ENCODE peak calls at places on chromosomes 13 and 19, in ten cellular contexts. X is epithelial cell of proximal tubule; S is left colon; I is colonic mucosa; R is naive thymus-derived CD8-positive, alpha-beta T cell; J is progenitor cell of endocrine pancreas; L is GOT3; D is HTR-8/SVneo; F is germinal center; W is NCI-H2081 treated with DMSO at 0.1 percent for 48 hours. Y is an unnamed sample.

GRCh38 chr13:26502826-26503225 is 54.7 kb upstream of the WASF3 start:
- DNase-seq in R (no peak), L (no peak), D (no peak), S (no peak), X (no peak), I (no peak), W (no peak), F (no peak), J (no peak), Y (no peak)

GRCh38 chr19:18131841-18132596 is 20.9 kb upstream of the PIK3R2 start:
- DNase-seq in F (no peak), W (no peak), S (no peak), L (no peak), D (no peak), R (no peak), I (no peak), J (no peak), X (no peak), Y (no peak)

GRCh38 chr13:100665403-100665802 is 9.2 kb downstream of the TMTC4 start:
- DNase-seq in R (no peak), I (no peak), F (no peak), S (no peak), X (no peak), W (no peak), D (no peak), L (no peak), J (no peak), Y (no peak)

GRCh38 chr13:21674271-21675009 is 3.6 kb downstream of the FGF9 start:
- DNase-seq in X (no peak), L (no peak), D (no peak), I (peak), R (no peak), W (no peak), J (peak), S (no peak), F (peak), Y (no peak)

GRCh38 chr19:16368385-16369305 is 44.0 kb downstream of the KLF2 start:
- DNase-seq in J (no peak), X (no peak), I (no peak), F (no peak), D (no peak), L (no peak), W (no peak), S (no peak), R (peak), Y (no peak)

GRCh38 chr13:113483504-113484287 is 6.8 kb downstream of the DCUN1D2 start:
- DNase-seq in S (no peak), L (no peak), D (no peak), R (no peak), X (no peak), I (no peak), F (no peak), W (no peak), J (no peak), Y (no peak)

GRCh38 chr13:48155850-48156249 is 60.9 kb upstream of the MED4 start:
- DNase-seq in D (peak), I (no peak), X (peak), F (no peak), J (no peak), W (no peak), L (no peak), R (no peak), S (no peak), Y (no peak)

GRCh38 chr13:84481958-84482357 is 599.7 kb upstream of the SLITRK1 start:
- DNase-seq in D (no peak), W (no peak), L (no peak), S (no peak), F (no peak), J (no peak), I (no peak), R (no peak), X (no peak), Y (no peak)

GRCh38 chr13:26984337-26984736 is 187.3 kb downstream of the USP12 start:
- DNase-seq in S (no peak), X (no peak), L (no peak), I (no peak), W (no peak), R (no peak), J (no peak), D (no peak), F (no peak), Y (no peak)

GRCh38 chr19:16893686-16893990 is 4.8 kb downstream of the F2RL3 start:
- DNase-seq in D (no peak), J (no peak), X (no peak), R (no peak), F (peak), L (no peak), W (no peak), S (no peak), I (no peak), Y (no peak)